ENCODE peak calls at places on chromosomes 13 and 19, in ten cellular contexts. V is iPS-NIHi11; R is pancreas; P is stimulated activated CD8-positive, alpha-beta memory T cell treated with anti-CD3 and anti-CD28 coated beads, Interleukin-7, amount 100 ng/mL, for 1 hour; K is HT1080; F is RPMI7951; M is GM12865; E is NCI-H345; W is activated CD4-positive, alpha-beta T cell treated with anti-CD3 and anti-CD28 coated beads for 1 hour; D is stimulated activated naive CD4-positive, alpha-beta T cell treated with Interleukin-2 at 50 U/mL for 16 hours. X is an unnamed sample.

GRCh38 chr13:104571161-104571889 is 1505.1 kb upstream of the SLC10A2 start:
- DNase-seq in V (peak), R (peak), P (no peak), K (peak), F (peak), M (peak), E (peak), W (no peak), D (no peak), X (peak)

GRCh38 chr13:32205426-32206096 is 109.6 kb downstream of the ZAR1L start:
- DNase-seq in V (no peak), R (no peak), P (no peak), K (no peak), F (no peak), M (no peak), E (peak), W (no peak), D (no peak), X (no peak)

GRCh38 chr19:6890938-6891337 is 3.6 kb downstream of the ADGRE1 start:
- DNase-seq in V (no peak), R (no peak), P (no peak), K (no peak), F (no peak), M (no peak), E (no peak), W (no peak), D (peak), X (no peak)

GRCh38 chr19:38264486-38265212 is at the start of gene SPINT2:
- DNase-seq in V (peak), R (no peak), P (no peak), K (no peak), F (no peak), M (no peak), E (peak), W (peak), D (peak), X (peak)

GRCh38 chr19:18594096-18594823 is 5.7 kb downstream of the REX1BD start:
- DNase-seq in V (peak), R (peak), P (peak), K (peak), F (peak), M (peak), E (peak), W (peak), D (peak), X (peak)

GRCh38 chr19:3699071-3699740 is 1.1 kb downstream of the PIP5K1C start:
- DNase-seq in V (no peak), R (peak), P (no peak), K (peak), F (peak), M (peak), E (no peak), W (no peak), D (peak), X (peak)

GRCh38 chr19:29290853-29291252 is 77.9 kb upstream of the UQCRFS1 start:
- DNase-seq in V (peak), R (no peak), P (no peak), K (no peak), F (no peak), M (no peak), E (no peak), W (no peak), D (no peak), X (no peak)

GRCh38 chr19:1651061-1651547 is 1.3 kb downstream of the TCF3 start:
- DNase-seq in V (peak), R (no peak), P (peak), K (peak), F (no peak), M (peak), E (no peak), W (peak), D (peak), X (no peak)

GRCh38 chr19:50384685-50385535 is 763 bp downstream of the POLD1 start:
- DNase-seq in V (no peak), R (no peak), P (no peak), K (peak), F (peak), M (no peak), E (no peak), W (no peak), D (no peak), X (no peak)

GRCh38 chr19:1156305-1156801 is 17.7 kb downstream of the SBNO2 start:
- DNase-seq in V (no peak), R (no peak), P (no peak), K (no peak), F (no peak), M (no peak), E (no peak), W (no peak), D (no peak), X (no peak)

X was measured in head of caudate nucleus.